ENCODE peak calls at places on chromosomes 5 and 9, in eight cellular contexts. K is GM23338, L is GM12878, B is PC-3, Z is astrocyte, A is GM23248, R is hepatocyte, V is fibroblast of lung. X is an unnamed sample.

GRCh38 chr5:90293931-90294330 is 115.6 kb downstream of the CETN3 start:
- DNase-seq in R (no peak), B (peak; percentile 18), Z (peak; percentile 100), V (peak; percentile 99), K (peak; percentile 64), L (no peak), A (peak; percentile 62), X (no peak)

GRCh38 chr5:81359108-81359507 is 34.8 kb downstream of the ACOT12 start:
- DNase-seq in V (no peak), L (no peak), A (no peak), Z (no peak), R (no peak), K (peak; percentile 42), B (no peak), X (peak; percentile 22)

GRCh38 chr5:177359860-177360259 is 2.1 kb downstream of the RGS14 start:
- DNase-seq in R (no peak), V (no peak), Z (no peak), K (no peak), B (no peak), L (no peak), A (no peak), X (no peak)

GRCh38 chr5:58714046-58714445 is 131.2 kb downstream of the RAB3C start:
- DNase-seq in A (no peak), R (no peak), B (no peak), Z (no peak), L (no peak), K (no peak), V (no peak), X (no peak)

GRCh38 chr9:16257604-16258003 is 612.9 kb downstream of the BNC2 start:
- DNase-seq in V (no peak), Z (no peak), L (no peak), K (peak; percentile 28), A (peak; percentile 49), R (no peak), B (peak; percentile 20), X (no peak)

GRCh38 chr5:135203593-135204036 is 169.6 kb upstream of the PITX1 start:
- DNase-seq in L (no peak), Z (no peak), K (peak; percentile 59), A (peak; percentile 18), B (peak; percentile 59), R (no peak), V (no peak), X (peak; percentile 32)

GRCh38 chr5:176697929-176698520 is 50.7 kb downstream of the TSPAN17 start:
- DNase-seq in L (no peak), V (no peak), K (peak; percentile 68), A (no peak), Z (no peak), B (no peak), R (no peak), X (no peak)

GRCh38 chr5:143361438-143361837 is 42.0 kb downstream of the NR3C1 start:
- DNase-seq in K (no peak), R (no peak), A (no peak), V (no peak), Z (no peak), B (no peak), L (no peak), X (no peak)

GRCh38 chr9:20022410-20022809 is 233.6 kb upstream of the SLC24A2 start:
- DNase-seq in R (peak; percentile 23), V (peak; percentile 63), B (peak; percentile 12), K (no peak), A (peak; percentile 78), L (no peak), Z (peak; percentile 51), X (no peak)

GRCh38 chr9:125409637-125410521 is 148.3 kb downstream of the GAPVD1 start:
- DNase-seq in L (no peak), R (no peak), A (peak; percentile 42), Z (peak; percentile 56), K (peak; percentile 74), V (peak; percentile 69), B (peak; percentile 36), X (no peak)

GRCh38 chr5:141870871-141871270 is 7.3 kb downstream of the PCDH1 start:
- DNase-seq in B (peak; percentile 60), A (peak; percentile 60), L (no peak), K (no peak), R (peak; percentile 8), V (no peak), Z (no peak), X (no peak)

GRCh38 chr9:81826541-81826906 is 101.7 kb upstream of the SPATA31D4 start:
- DNase-seq in A (no peak), V (peak; percentile 64), K (no peak), R (peak; percentile 35), B (no peak), L (no peak), Z (peak; percentile 65), X (no peak)

GRCh38 chr9:86434039-86434726 is 80.0 kb upstream of the TUT7 start:
- DNase-seq in K (peak; percentile 78), R (peak; percentile 81), L (no peak), A (peak; percentile 81), V (peak; percentile 88), B (peak; percentile 56), Z (peak; percentile 88), X (peak; percentile 87)

GRCh38 chr9:93577045-93577939 is 908 bp downstream of the PHF2 start:
- DNase-seq in R (peak; percentile 53), V (no peak), L (no peak), A (peak; percentile 60), B (peak; percentile 60), Z (no peak), K (peak; percentile 59), X (no peak)

GRCh38 chr5:32791536-32792240 is 80.6 kb downstream of the NPR3 start:
- DNase-seq in A (no peak), K (no peak), V (peak; percentile 64), Z (peak; percentile 48), L (no peak), B (no peak), R (no peak), X (no peak)

GRCh38 chr9:73613092-73613701 is 461.5 kb downstream of the ANXA1 start:
- DNase-seq in Z (peak; percentile 98), K (no peak), A (no peak), L (no peak), R (no peak), V (peak; percentile 98), B (no peak), X (no peak)

GRCh38 chr9:134707031-134707680 is 65.6 kb downstream of the COL5A1 start:
- DNase-seq in B (no peak), K (no peak), Z (peak; percentile 62), V (peak; percentile 76), A (peak; percentile 64), L (no peak), R (peak; percentile 92), X (no peak)

GRCh38 chr9:136774416-136775045 is 10.2 kb upstream of the LCN15 start:
- DNase-seq in L (no peak), Z (no peak), K (no peak), B (no peak), V (no peak), R (no peak), A (no peak), X (no peak)

GRCh38 chr9:33229359-33230120 is 10.4 kb upstream of the SPINK4 start:
- DNase-seq in K (peak; percentile 33), R (peak; percentile 82), B (peak; percentile 96), L (no peak), Z (no peak), A (no peak), V (no peak), X (no peak)

GRCh38 chr5:180832638-180833068 is 28.4 kb downstream of the ZFP62 start:
- DNase-seq in R (no peak), B (no peak), V (no peak), A (peak; percentile 4), L (no peak), Z (no peak), K (no peak), X (no peak)

GRCh38 chr5:117667105-117667504 is 1092.5 kb upstream of the SEMA6A start:
- DNase-seq in V (no peak), A (no peak), K (peak; percentile 50), B (no peak), L (no peak), Z (no peak), R (no peak), X (no peak)

GRCh38 chr9:89604463-89605180 is at the start of gene GADD45G:
- DNase-seq in R (peak; percentile 93), Z (peak; percentile 78), K (peak; percentile 98), B (peak; percentile 32), V (peak; percentile 84), L (no peak), A (peak; percentile 90), X (no peak)

GRCh38 chr9:26012797-26013594 is 334.8 kb upstream of the TUSC1 start:
- DNase-seq in B (peak; percentile 85), R (no peak), K (no peak), V (peak; percentile 9), Z (no peak), A (peak; percentile 12), L (no peak), X (no peak)

GRCh38 chr5:171908638-171909037 is 97.8 kb downstream of the FBXW11 start:
- DNase-seq in R (no peak), B (no peak), L (no peak), Z (no peak), K (no peak), V (no peak), A (no peak), X (no peak)

GRCh38 chr9:89817186-89817960 is 212.6 kb downstream of the GADD45G start:
- DNase-seq in R (peak; percentile 54), V (no peak), Z (no peak), K (no peak), A (no peak), B (no peak), L (no peak), X (no peak)

GRCh38 chr5:52989025-52989780 is at the start of gene ITGA2:
- DNase-seq in Z (no peak), V (peak; percentile 66), L (no peak), A (peak; percentile 76), R (peak; percentile 78), B (peak; percentile 75), K (peak; percentile 71), X (no peak)
- TF ChIP-seq EZH2 in Z (no peak), V (no peak), L (no peak), A (no peak), R (no peak), B (no peak), K (no peak), X (no peak)

DNA sequence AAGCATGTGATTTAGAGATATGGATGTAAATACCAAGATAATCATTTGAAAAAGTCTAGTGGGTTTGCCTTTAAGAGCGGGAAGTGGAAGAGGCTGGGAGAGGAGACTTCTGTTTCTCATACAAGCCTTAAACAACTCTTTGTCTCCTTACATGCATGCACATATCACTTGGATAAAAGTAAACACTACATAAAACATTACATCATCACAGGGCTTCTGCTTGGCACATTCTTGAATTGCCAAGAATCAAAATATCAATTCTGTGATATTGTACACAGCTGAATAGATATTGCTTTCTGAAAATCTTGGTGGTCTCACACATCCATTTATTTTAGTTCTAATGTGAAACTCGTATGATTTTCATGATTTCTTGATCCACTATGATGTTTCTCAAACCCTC is 57.6 kb downstream of the FOXD1 start:
- DNase-seq in R (no peak), A (peak; percentile 44), K (no peak), B (no peak), L (no peak), V (no peak), Z (no peak), X (no peak)
- TF ChIP-seq EZH2 in R (no peak), A (no peak), K (no peak), B (no peak), L (no peak), V (no peak), Z (no peak), X (no peak)

GRCh38 chr9:92535940-92536850 is at the start of gene ECM2:
- DNase-seq in L (no peak), Z (peak; percentile 53), A (peak; percentile 77), R (peak; percentile 42), B (no peak), V (peak; percentile 60), K (no peak), X (peak; percentile 50)
- TF ChIP-seq EZH2 in L (no peak), Z (no peak), A (no peak), R (no peak), B (no peak), V (no peak), K (no peak), X (no peak)

GRCh38 chr9:2015581-2016410 is 649 bp downstream of the SMARCA2 start:
- DNase-seq in B (peak; percentile 10), Z (peak; percentile 35), V (peak; percentile 51), L (no peak), A (peak; percentile 81), K (peak; percentile 77), R (peak; percentile 73), X (no peak)
- TF ChIP-seq EZH2 in B (no peak), Z (no peak), V (no peak), L (no peak), A (no peak), K (peak; percentile 68), R (no peak), X (no peak)